ENCODE peak calls at places on chromosomes 12 and 14, in nine cellular contexts. I, V, E, R, W, N, K, T and L are unnamed samples.

GRCh38 chr14:55075628-55076027 is 24.2 kb downstream of the MAPK1IP1L start:
- DNase-seq in I (no peak), E (no peak), T (no peak), V (peak; percentile 15), R (no peak), N (no peak), W (no peak), K (no peak), L (no peak)

GRCh38 chr12:5589055-5589454 is 157.1 kb downstream of the NTF3 start:
- DNase-seq in N (no peak), E (no peak), R (no peak), I (no peak), T (no peak), W (no peak), K (no peak), V (no peak), L (no peak)

GRCh38 chr14:104437703-104438102 is 141.9 kb upstream of the C14orf180 start:
- DNase-seq in I (peak; percentile 11), E (no peak), T (peak; percentile 36), N (no peak), K (peak; percentile 25), V (no peak), W (no peak), R (no peak), L (peak; percentile 18)

GRCh38 chr14:41541333-41541732 is 65.3 kb upstream of the LRFN5 start:
- DNase-seq in T (no peak), K (no peak), R (no peak), V (no peak), W (no peak), N (no peak), E (no peak), I (no peak), L (no peak)

GRCh38 chr12:130431176-130431575 is 93.5 kb downstream of the PIWIL1 start:
- DNase-seq in V (no peak), W (no peak), R (no peak), K (no peak), N (peak; percentile 1), I (peak; percentile 6), E (no peak), T (no peak), L (no peak)

GRCh38 chr12:95551305-95551704 is at the start of gene USP44:
- DNase-seq in K (no peak), W (no peak), R (no peak), V (no peak), T (no peak), N (no peak), E (peak; percentile 32), I (peak; percentile 31), L (no peak)

GRCh38 chr14:33477752-33478151 is 473.1 kb downstream of the EGLN3 start:
- DNase-seq in R (no peak), W (no peak), K (no peak), V (peak; percentile 12), N (no peak), T (no peak), E (no peak), I (no peak), L (no peak)

GRCh38 chr12:108021129-108021528 is 108.0 kb upstream of the WSCD2 start:
- DNase-seq in V (no peak), K (no peak), N (no peak), W (no peak), T (no peak), I (no peak), R (no peak), E (no peak), L (no peak)